ENCODE peak calls at places on chromosomes 2 and 18, in five cellular contexts. C is OCI-LY7, A is tibial artery, O is GM23248, R is AG04450. P is an unnamed sample.

GRCh38 chr2:14673351-14673875 is 40.9 kb downstream of the LRATD1 start:
- DNase-seq in C (no peak), A (no peak), O (peak; percentile 15), R (no peak), P (no peak)

GRCh38 chr2:138087761-138088602 is 123.7 kb downstream of the HNMT start:
- DNase-seq in C (no peak), A (no peak), O (no peak), R (no peak), P (no peak)

GRCh38 chr18:76475450-76476203 is 19.4 kb downstream of the ZNF516 start:
- DNase-seq in C (no peak), A (no peak), O (no peak), R (no peak), P (no peak)

GRCh38 chr2:184444623-184445223 is 153.6 kb upstream of the ZNF804A start:
- DNase-seq in C (peak; percentile 37), A (no peak), O (no peak), R (no peak), P (no peak)

GRCh38 chr2:31384771-31385276 is 29.7 kb downstream of the XDH start:
- DNase-seq in C (no peak), A (no peak), O (peak; percentile 98), R (peak; percentile 84), P (peak; percentile 86)

GRCh38 chr2:26527726-26528125 is 49.8 kb upstream of the OTOF start:
- DNase-seq in C (no peak), A (peak; percentile 51), O (no peak), R (no peak), P (no peak)

GRCh38 chr2:16478817-16479216 is 186.8 kb downstream of the CYRIA start:
- DNase-seq in C (no peak), A (no peak), O (no peak), R (no peak), P (no peak)

GRCh38 chr18:46542545-46542944 is 114.5 kb downstream of the LOXHD1 start:
- DNase-seq in C (no peak), A (no peak), O (peak; percentile 34), R (no peak), P (no peak)

GRCh38 chr18:70289351-70290330 is 796 bp downstream of the SOCS6 start:
- DNase-seq in C (no peak), A (no peak), O (peak; percentile 67), R (no peak), P (no peak)

GRCh38 chr2:232887171-232887850 is 17.2 kb downstream of the SNORC start:
- DNase-seq in C (no peak), A (peak; percentile 44), O (peak; percentile 28), R (no peak), P (no peak)

GRCh38 chr2:152523091-152523490 is 188.1 kb downstream of the FMNL2 start:
- DNase-seq in C (no peak), A (no peak), O (peak; percentile 80), R (no peak), P (peak; percentile 54)

GRCh38 chr2:144694456-144694855 is 174.5 kb upstream of the ZEB2 start:
- DNase-seq in C (no peak), A (no peak), O (no peak), R (no peak), P (no peak)

GRCh38 chr2:233844064-233844807 is 10.1 kb downstream of the HJURP start:
- DNase-seq in C (no peak), A (no peak), O (no peak), R (no peak), P (no peak)

GRCh38 chr2:30293303-30293912 is 62.1 kb downstream of the LBH start:
- DNase-seq in C (no peak), A (peak; percentile 37), O (peak; percentile 92), R (peak; percentile 98), P (peak; percentile 84)

GRCh38 chr2:216195565-216195978 is 86.4 kb downstream of the XRCC5 start:
- DNase-seq in C (no peak), A (no peak), O (peak; percentile 90), R (peak; percentile 57), P (peak; percentile 77)

GRCh38 chr18:22348521-22349316 is 69.0 kb downstream of the CTAGE1 start:
- DNase-seq in C (no peak), A (peak; percentile 84), O (peak; percentile 66), R (no peak), P (no peak)

GRCh38 chr2:239236043-239236807 is 164.6 kb downstream of the HDAC4 start:
- DNase-seq in C (no peak), A (peak; percentile 50), O (peak; percentile 30), R (no peak), P (no peak)

GRCh38 chr18:48896326-48896874 is 54.4 kb downstream of the SMAD7 start:
- DNase-seq in C (no peak), A (no peak), O (no peak), R (no peak), P (no peak)

GRCh38 chr2:10486601-10487079 is 38.5 kb upstream of the ODC1 start:
- DNase-seq in C (no peak), A (peak; percentile 42), O (no peak), R (no peak), P (no peak)

GRCh38 chr2:54522624-54523281 is 66.6 kb downstream of the SPTBN1 start:
- DNase-seq in C (peak; percentile 89), A (no peak), O (peak; percentile 59), R (no peak), P (no peak)

GRCh38 chr2:84846041-84846663 is 34.7 kb downstream of the TRABD2A start:
- DNase-seq in C (peak; percentile 27), A (no peak), O (peak; percentile 28), R (no peak), P (no peak)

GRCh38 chr2:132038179-132038882 is 123.4 kb downstream of the ANKRD30BL start:
- DNase-seq in C (peak; percentile 4), A (no peak), O (peak; percentile 27), R (no peak), P (no peak)

GRCh38 chr2:69589973-69590652 is 53.4 kb downstream of the AAK1 start:
- DNase-seq in C (no peak), A (no peak), O (peak; percentile 63), R (no peak), P (no peak)

GRCh38 chr2:99840831-99841230 is 301.6 kb downstream of the AFF3 start:
- DNase-seq in C (no peak), A (no peak), O (no peak), R (no peak), P (no peak)

GRCh38 chr2:162301151-162301804 is 17.2 kb downstream of the IFIH1 start:
- DNase-seq in C (peak; percentile 72), A (no peak), O (peak; percentile 81), R (peak; percentile 55), P (peak; percentile 25)

GRCh38 chr2:171319164-171319810 is 114.5 kb downstream of the METTL8 start:
- DNase-seq in C (peak; percentile 64), A (no peak), O (peak; percentile 21), R (no peak), P (no peak)

GRCh38 chr2:234269769-234270204 is 219.3 kb downstream of the SPP2 start:
- DNase-seq in C (no peak), A (no peak), O (peak; percentile 38), R (no peak), P (peak; percentile 69)

GRCh38 chr2:96890726-96891385 is 21.0 kb upstream of the SEMA4C start:
- DNase-seq in C (no peak), A (no peak), O (no peak), R (no peak), P (no peak)

DNA sequence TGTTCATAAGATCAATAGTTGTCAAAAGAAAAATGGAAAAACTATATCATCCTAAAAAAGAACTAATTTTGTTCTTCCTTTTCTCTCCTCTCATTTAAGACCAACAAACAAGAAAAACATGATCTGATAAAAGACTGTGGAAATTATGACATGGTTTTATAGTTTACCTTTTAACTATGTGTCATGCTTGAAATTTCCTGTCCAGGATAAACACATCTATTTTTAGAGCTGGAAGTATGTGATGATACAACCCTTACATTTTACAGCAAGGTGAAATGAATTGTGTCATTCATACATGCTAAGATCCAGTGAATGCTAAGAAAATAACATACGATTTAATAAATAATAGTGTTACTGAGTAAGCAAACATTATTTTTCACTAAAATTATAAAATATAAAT is 89.9 kb downstream of the GULP1 start:
- DNase-seq in C (no peak), A (no peak), O (peak; percentile 69), R (peak; percentile 41), P (no peak)
- H3K4me3 ChIP-seq in C (no peak overlapping the region), A (no peak overlapping the region), O (no peak overlapping the region), R (no peak overlapping the region), P (no peak overlapping the region)

DNA sequence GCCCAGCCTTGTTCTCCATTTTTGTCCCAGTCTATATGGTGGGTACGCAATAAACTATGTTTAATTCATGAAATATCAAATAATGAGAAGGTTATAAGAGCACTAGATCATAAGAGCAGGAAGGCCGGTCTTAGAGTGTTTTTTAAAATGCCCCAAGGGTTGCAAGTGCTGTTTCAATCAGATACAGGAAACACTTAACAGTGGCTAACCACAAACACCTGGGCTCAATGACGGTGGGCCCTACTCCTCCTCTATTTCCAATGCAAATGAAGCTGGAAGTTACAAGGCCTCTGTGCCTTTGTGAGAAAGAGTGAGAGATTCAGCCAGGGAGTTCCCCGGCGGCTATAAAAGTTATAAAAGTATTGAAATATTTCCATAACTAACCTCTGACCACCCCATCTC is 18.9 kb upstream of the WDR33 start:
- DNase-seq in C (peak; percentile 98), A (no peak), O (no peak), R (no peak), P (no peak)
- H3K4me3 ChIP-seq in C (peak overlapping the region; percentile 61), A (no peak overlapping the region), O (no peak overlapping the region), R (no peak overlapping the region), P (no peak overlapping the region)

DNA sequence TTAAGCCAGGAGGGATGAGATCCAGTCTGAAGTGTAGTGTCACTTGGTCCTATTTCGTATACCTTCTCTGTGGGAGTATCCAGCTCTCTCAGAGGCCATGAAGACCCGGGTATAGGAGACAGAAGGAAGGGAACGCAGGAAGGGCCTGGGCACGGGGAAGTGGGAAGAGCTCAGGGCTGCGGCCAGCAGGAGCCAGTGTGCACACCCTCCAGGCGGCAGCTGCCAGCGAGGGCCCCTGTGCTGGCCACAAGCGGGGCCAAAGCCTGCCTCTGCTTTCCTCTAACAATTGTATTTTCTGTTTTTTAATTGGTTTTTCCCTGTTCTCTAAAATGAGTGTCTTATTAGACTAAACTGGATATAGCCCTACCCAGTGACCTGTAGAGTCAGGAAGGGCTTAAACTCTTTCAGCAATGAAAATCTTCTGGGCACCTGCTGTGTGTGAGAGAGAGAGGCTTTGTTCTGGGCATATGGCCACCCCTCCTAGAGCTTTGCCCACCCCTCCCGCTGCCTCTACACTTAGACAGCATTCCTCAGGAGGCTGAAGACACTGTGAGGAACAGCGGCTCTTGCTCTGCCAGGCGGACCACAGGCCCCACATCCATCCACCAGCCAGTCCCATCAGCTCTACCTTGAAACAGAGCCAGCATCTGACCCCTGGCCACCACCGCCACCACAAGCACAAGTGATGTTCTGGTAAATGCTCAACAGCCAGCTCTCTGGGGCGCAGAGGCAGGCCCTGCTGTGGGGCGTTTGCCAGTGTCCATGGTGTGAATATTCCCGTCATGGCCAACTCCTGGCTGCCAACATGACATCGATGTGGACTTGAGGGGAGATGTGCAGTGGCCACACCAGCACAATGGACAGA is 9.5 kb downstream of the GPR17 start:
- DNase-seq in C (no peak), A (peak; percentile 60), O (no peak), R (no peak), P (no peak)
- H3K4me3 ChIP-seq in C (no peak overlapping the region), A (no peak overlapping the region), O (no peak overlapping the region), R (no peak overlapping the region), P (no peak overlapping the region)

DNA sequence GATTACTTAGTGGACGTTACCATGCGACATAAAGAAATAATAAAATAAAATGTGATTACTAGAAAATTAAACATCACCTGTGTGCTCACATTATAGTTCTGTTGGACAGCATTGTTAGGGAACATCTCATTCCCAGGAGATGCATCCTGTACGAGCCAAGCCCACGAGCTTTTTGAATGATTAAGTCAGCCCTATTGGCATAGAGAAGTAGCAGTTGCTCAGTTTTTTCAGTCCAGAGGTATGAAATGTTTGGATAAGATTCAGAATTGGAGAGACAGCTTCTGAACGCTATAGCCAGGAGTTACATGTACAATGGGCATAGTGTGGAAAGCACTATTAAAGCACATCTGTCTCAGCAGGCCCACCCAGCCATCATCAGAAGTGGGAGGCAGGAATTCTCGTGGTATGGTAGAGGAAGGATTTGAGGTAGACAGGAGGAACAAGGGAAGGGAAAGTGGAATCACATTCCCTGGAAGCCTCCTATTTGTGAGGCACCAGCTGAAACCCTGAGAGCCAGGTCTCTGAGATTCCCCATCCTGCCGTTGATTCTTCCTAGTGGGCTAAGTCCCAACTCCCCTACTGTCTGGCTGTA is 8.6 kb downstream of the SPATS2L start:
- DNase-seq in C (no peak), A (no peak), O (peak; percentile 83), R (no peak), P (peak; percentile 48)
- H3K4me3 ChIP-seq in C (no peak overlapping the region), A (no peak overlapping the region), O (no peak overlapping the region), R (no peak overlapping the region), P (no peak overlapping the region)